ENCODE peak calls at places on chromosomes 6 and 20, in seven cellular contexts. P is H54; L is stimulated activated effector memory CD8-positive, alpha-beta T cell treated with anti-CD3 and anti-CD28 coated beads, Interleukin-12 subunit alpha, Interleukin-12 subunit beta, amount 100 ng/mL, for 72 hours; S is stromal cell of bone marrow; C is RWPE1; H is astrocyte of the cerebellum; K is HT1080. F is an unnamed sample.

GRCh38 chr6:31821301-31822037 is 6.1 kb upstream of the HSPA1B start:
- DNase-seq in P (no peak), L (peak), S (no peak), C (peak), H (no peak), K (peak), F (no peak)

GRCh38 chr20:19460386-19460785 is 247.9 kb downstream of the SLC24A3 start:
- DNase-seq in P (no peak), L (no peak), S (peak), C (no peak), H (no peak), K (peak), F (no peak)

GRCh38 chr6:81148726-81149125 is 603.8 kb downstream of the TENT5A start:
- DNase-seq in P (no peak), L (no peak), S (no peak), C (no peak), H (peak), K (no peak), F (no peak)

GRCh38 chr20:25049261-25050060 is 8.5 kb downstream of the ACSS1 start:
- DNase-seq in P (no peak), L (no peak), S (no peak), C (no peak), H (no peak), K (no peak), F (no peak)

GRCh38 chr20:32354592-32355416 is 3.3 kb upstream of the ASXL1 start:
- DNase-seq in P (peak), L (peak), S (peak), C (no peak), H (no peak), K (peak), F (no peak)

GRCh38 chr6:146857960-146858308 is 259.2 kb downstream of the ADGB start:
- DNase-seq in P (peak), L (no peak), S (no peak), C (no peak), H (no peak), K (no peak), F (peak)

GRCh38 chr6:132054525-132054924 is 103.4 kb upstream of the CCN2 start:
- DNase-seq in P (no peak), L (no peak), S (peak), C (peak), H (no peak), K (peak), F (no peak)

GRCh38 chr20:8424986-8425385 is 292.9 kb downstream of the PLCB1 start:
- DNase-seq in P (no peak), L (no peak), S (no peak), C (no peak), H (no peak), K (no peak), F (no peak)

GRCh38 chr6:21846541-21847451 is 253.2 kb downstream of the SOX4 start:
- DNase-seq in P (no peak), L (no peak), S (no peak), C (no peak), H (no peak), K (peak), F (no peak)

GRCh38 chr6:23635150-23635549 is 490.9 kb upstream of the NRSN1 start:
- DNase-seq in P (no peak), L (no peak), S (no peak), C (no peak), H (no peak), K (no peak), F (no peak)

GRCh38 chr20:57703013-57703412 is 6.8 kb downstream of the PMEPA1 start:
- DNase-seq in P (no peak), L (no peak), S (no peak), C (no peak), H (no peak), K (no peak), F (no peak)

GRCh38 chr6:128425855-128426254 is 94.5 kb downstream of the PTPRK start:
- DNase-seq in P (no peak), L (no peak), S (peak), C (no peak), H (no peak), K (no peak), F (no peak)

GRCh38 chr6:40586800-40587201 is 363 bp downstream of the LRFN2 start:
- DNase-seq in P (no peak), L (no peak), S (no peak), C (no peak), H (no peak), K (no peak), F (no peak)

GRCh38 chr6:36979343-36979742 is 6.7 kb downstream of the MTCH1 start:
- DNase-seq in P (no peak), L (no peak), S (peak), C (no peak), H (peak), K (no peak), F (no peak)

GRCh38 chr6:158255280-158255973 is 56.8 kb upstream of the TULP4 start:
- DNase-seq in P (no peak), L (no peak), S (no peak), C (no peak), H (no peak), K (no peak), F (no peak)

GRCh38 chr6:159693128-159693893 is at the start of gene SOD2:
- DNase-seq in P (no peak), L (peak), S (peak), C (peak), H (no peak), K (peak), F (peak)

GRCh38 chr6:82097676-82098075 is 149.9 kb downstream of the IBTK start:
- DNase-seq in P (no peak), L (no peak), S (no peak), C (peak), H (no peak), K (no peak), F (no peak)

GRCh38 chr6:31396422-31397152 is 6.8 kb upstream of the MICA start:
- DNase-seq in P (peak), L (peak), S (no peak), C (peak), H (peak), K (peak), F (no peak)

GRCh38 chr6:161256390-161256789 is 17.5 kb downstream of the AGPAT4 start:
- DNase-seq in P (no peak), L (no peak), S (no peak), C (no peak), H (no peak), K (no peak), F (no peak)

GRCh38 chr6:151690303-151690702 is 117.2 kb upstream of the ESR1 start:
- DNase-seq in P (no peak), L (no peak), S (peak), C (no peak), H (no peak), K (peak), F (no peak)

GRCh38 chr6:14728396-14729024 is 517.4 kb upstream of the JARID2 start:
- DNase-seq in P (no peak), L (no peak), S (no peak), C (peak), H (no peak), K (peak), F (no peak)

GRCh38 chr20:38170914-38171300 is 5.8 kb upstream of the TGM2 start:
- DNase-seq in P (no peak), L (no peak), S (peak), C (no peak), H (no peak), K (no peak), F (no peak)

GRCh38 chr6:170067257-170067656 is 223.6 kb downstream of the DLL1 start:
- DNase-seq in P (no peak), L (no peak), S (no peak), C (no peak), H (no peak), K (no peak), F (no peak)

GRCh38 chr6:24763578-24763977 is 11.2 kb upstream of the GMNN start:
- DNase-seq in P (no peak), L (no peak), S (no peak), C (no peak), H (no peak), K (no peak), F (no peak)

GRCh38 chr6:43481591-43482242 is 4.3 kb downstream of the TJAP1 start:
- DNase-seq in P (no peak), L (no peak), S (no peak), C (peak), H (no peak), K (peak), F (no peak)

GRCh38 chr20:36770680-36771079 is 2.9 kb downstream of the DSN1 start:
- DNase-seq in P (no peak), L (no peak), S (no peak), C (no peak), H (no peak), K (no peak), F (no peak)

GRCh38 chr6:11675610-11676009 is 103.0 kb downstream of the ADTRP start:
- DNase-seq in P (no peak), L (no peak), S (no peak), C (no peak), H (no peak), K (peak), F (no peak)

GRCh38 chr20:35134472-35134871 is 12.7 kb downstream of the EDEM2 start:
- DNase-seq in P (no peak), L (no peak), S (no peak), C (no peak), H (no peak), K (no peak), F (no peak)

GRCh38 chr20:49914310-49915117 is 815 bp downstream of the SPATA2 start:
- DNase-seq in P (peak), L (no peak), S (no peak), C (no peak), H (no peak), K (no peak), F (no peak)

GRCh38 chr6:98841589-98842488 is 7.5 kb downstream of the POU3F2 start:
- DNase-seq in P (no peak), L (no peak), S (no peak), C (no peak), H (no peak), K (no peak), F (no peak)

GRCh38 chr6:39791850-39792500 is at the start of gene DAAM2:
- DNase-seq in P (no peak), L (no peak), S (no peak), C (no peak), H (no peak), K (no peak), F (no peak)

GRCh38 chr6:158008894-158009891 is 27.5 kb downstream of the SYNJ2 start:
- DNase-seq in P (no peak), L (no peak), S (peak), C (no peak), H (no peak), K (no peak), F (peak)

GRCh38 chr6:3139090-3139903 is 18.0 kb downstream of the TUBB2A start:
- DNase-seq in P (no peak), L (no peak), S (no peak), C (peak), H (no peak), K (peak), F (peak)

GRCh38 chr6:79313254-79313653 is 78.8 kb upstream of the HMGN3 start:
- DNase-seq in P (no peak), L (no peak), S (no peak), C (peak), H (no peak), K (no peak), F (no peak)

GRCh38 chr6:32843321-32843978 is 397 bp downstream of the PSMB8 start:
- DNase-seq in P (no peak), L (no peak), S (no peak), C (no peak), H (no peak), K (no peak), F (no peak)

GRCh38 chr6:34305982-34306702 is 57.3 kb upstream of the SMIM29 start:
- DNase-seq in P (no peak), L (no peak), S (peak), C (no peak), H (peak), K (no peak), F (no peak)

GRCh38 chr6:56540950-56541600 is 101.6 kb downstream of the DST start:
- DNase-seq in P (no peak), L (no peak), S (no peak), C (no peak), H (no peak), K (no peak), F (no peak)

GRCh38 chr20:59670786-59671492 is 66.6 kb downstream of the PHACTR3 start:
- DNase-seq in P (no peak), L (no peak), S (no peak), C (no peak), H (no peak), K (no peak), F (no peak)

F was measured in brain pericyte.